ENCODE peak calls at places on chromosomes 1 and 21, in four cellular contexts. One of them, this sample, is unnamed.
A peak's percentile ranks its signal among the peaks of the same experiment; 100 is the strongest.

GRCh38 chr1:222618880-222619321 is 1.0 kb downstream of the MIA3 start:
- DNase-seq in CD8-positive, alpha-beta memory T cell: no peak
- DNase-seq in right lobe of liver: no peak
- DNase-seq in uterus: no peak
- DNase-seq in this sample: no peak

GRCh38 chr1:20725189-20726106 is 7.1 kb downstream of the SH2D5 start:
- DNase-seq in right lobe of liver: peak; percentile 46
- DNase-seq in uterus: no peak
- DNase-seq in CD8-positive, alpha-beta memory T cell: no peak
- DNase-seq in this sample: peak; percentile 8

GRCh38 chr1:236381565-236382158 is 12.4 kb upstream of the EDARADD start:
- DNase-seq in right lobe of liver: no peak
- DNase-seq in uterus: no peak
- DNase-seq in CD8-positive, alpha-beta memory T cell: no peak
- DNase-seq in this sample: no peak

GRCh38 chr1:164559342-164560070 is 522 bp downstream of the PBX1 start:
- DNase-seq in CD8-positive, alpha-beta memory T cell: no peak
- DNase-seq in uterus: peak; percentile 47
- DNase-seq in right lobe of liver: peak; percentile 60
- DNase-seq in this sample: peak; percentile 18

GRCh38 chr21:38917045-38917774 is 111.5 kb downstream of the ETS2 start:
- DNase-seq in CD8-positive, alpha-beta memory T cell: no peak
- DNase-seq in right lobe of liver: no peak
- DNase-seq in uterus: peak; percentile 6
- DNase-seq in this sample: no peak

GRCh38 chr1:40862008-40862863 is at the start of gene CITED4:
- DNase-seq in right lobe of liver: peak; percentile 98
- DNase-seq in uterus: peak; percentile 95
- DNase-seq in CD8-positive, alpha-beta memory T cell: peak; percentile 93
- DNase-seq in this sample: peak; percentile 93

GRCh38 chr1:206445116-206445515 is 25.2 kb upstream of the IKBKE start:
- DNase-seq in CD8-positive, alpha-beta memory T cell: no peak
- DNase-seq in right lobe of liver: no peak
- DNase-seq in uterus: peak; percentile 43
- DNase-seq in this sample: peak; percentile 58

GRCh38 chr1:205970486-205970885 is 27.2 kb upstream of the SLC26A9 start:
- DNase-seq in CD8-positive, alpha-beta memory T cell: no peak
- DNase-seq in uterus: no peak
- DNase-seq in right lobe of liver: no peak
- DNase-seq in this sample: no peak

GRCh38 chr1:245762396-245762910 is 607.7 kb downstream of the KIF26B start:
- DNase-seq in uterus: no peak
- DNase-seq in right lobe of liver: no peak
- DNase-seq in CD8-positive, alpha-beta memory T cell: no peak
- DNase-seq in this sample: no peak

GRCh38 chr1:158100498-158100897 is 80.2 kb upstream of the CD1D start:
- DNase-seq in CD8-positive, alpha-beta memory T cell: no peak
- DNase-seq in right lobe of liver: no peak
- DNase-seq in uterus: no peak
- DNase-seq in this sample: no peak

GRCh38 chr1:162908780-162909179 is 47.8 kb upstream of the CCDC190 start:
- DNase-seq in uterus: no peak
- DNase-seq in right lobe of liver: no peak
- DNase-seq in CD8-positive, alpha-beta memory T cell: no peak
- DNase-seq in this sample: no peak

GRCh38 chr1:157189986-157190982 is 52.1 kb upstream of the ETV3 start:
- DNase-seq in right lobe of liver: no peak
- DNase-seq in CD8-positive, alpha-beta memory T cell: no peak
- DNase-seq in uterus: no peak
- DNase-seq in this sample: no peak

GRCh38 chr1:22786719-22787489 is 76.3 kb downstream of the EPHB2 start:
- DNase-seq in uterus: no peak
- DNase-seq in CD8-positive, alpha-beta memory T cell: no peak
- DNase-seq in right lobe of liver: no peak
- DNase-seq in this sample: no peak

GRCh38 chr1:50929376-50929958 is 30.6 kb downstream of the FAF1 start:
- DNase-seq in uterus: no peak
- DNase-seq in CD8-positive, alpha-beta memory T cell: no peak
- DNase-seq in right lobe of liver: no peak
- DNase-seq in this sample: no peak

GRCh38 chr1:210912752-210913151 is 221.2 kb downstream of the KCNH1 start:
- DNase-seq in uterus: no peak
- DNase-seq in CD8-positive, alpha-beta memory T cell: no peak
- DNase-seq in right lobe of liver: no peak
- DNase-seq in this sample: no peak

GRCh38 chr21:42811960-42812359 is 67.4 kb downstream of the WDR4 start:
- DNase-seq in uterus: no peak
- DNase-seq in CD8-positive, alpha-beta memory T cell: no peak
- DNase-seq in right lobe of liver: no peak
- DNase-seq in this sample: no peak

GRCh38 chr1:169529068-169529642 is 43.4 kb upstream of the SLC19A2 start:
- DNase-seq in right lobe of liver: no peak
- DNase-seq in CD8-positive, alpha-beta memory T cell: no peak
- DNase-seq in uterus: no peak
- DNase-seq in this sample: no peak

GRCh38 chr1:157770442-157771043 is 6.4 kb downstream of the FCRL2 start:
- DNase-seq in CD8-positive, alpha-beta memory T cell: no peak
- DNase-seq in uterus: no peak
- DNase-seq in right lobe of liver: no peak
- DNase-seq in this sample: no peak

GRCh38 chr1:7460807-7461206 is 310.3 kb upstream of the VAMP3 start:
- DNase-seq in uterus: no peak
- DNase-seq in right lobe of liver: no peak
- DNase-seq in CD8-positive, alpha-beta memory T cell: no peak
- DNase-seq in this sample: no peak

GRCh38 chr1:7459915-7460314 is 311.2 kb upstream of the VAMP3 start:
- DNase-seq in right lobe of liver: no peak
- DNase-seq in uterus: no peak
- DNase-seq in CD8-positive, alpha-beta memory T cell: no peak
- DNase-seq in this sample: no peak

GRCh38 chr1:7464736-7465135 is 306.4 kb upstream of the VAMP3 start:
- DNase-seq in uterus: no peak
- DNase-seq in CD8-positive, alpha-beta memory T cell: no peak
- DNase-seq in right lobe of liver: no peak
- DNase-seq in this sample: no peak

GRCh38 chr1:7458946-7459345 is 312.1 kb upstream of the VAMP3 start:
- DNase-seq in uterus: no peak
- DNase-seq in CD8-positive, alpha-beta memory T cell: no peak
- DNase-seq in right lobe of liver: no peak
- DNase-seq in this sample: no peak

DNA sequence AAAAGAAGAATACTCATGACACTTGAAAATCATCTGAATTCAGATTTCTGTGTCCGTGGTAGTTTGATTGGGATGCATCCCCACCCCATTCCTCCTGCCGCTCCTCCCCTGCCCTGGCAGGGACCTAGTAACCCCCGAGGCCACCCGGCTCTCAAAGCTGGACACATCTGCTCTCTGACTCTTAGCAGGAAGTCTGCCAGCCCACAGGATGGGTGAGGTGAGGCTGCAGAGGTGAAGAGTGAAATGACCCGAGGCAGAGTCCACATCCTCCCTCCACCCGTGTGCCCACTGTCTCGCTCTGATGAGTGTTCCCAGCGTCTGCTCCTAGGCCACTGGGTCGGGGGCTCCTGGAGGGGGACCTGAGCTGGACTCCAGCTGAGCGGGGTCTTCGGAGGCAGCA is 308.5 kb upstream of the VAMP3 start:
- DNase-seq in right lobe of liver: no peak
- DNase-seq in CD8-positive, alpha-beta memory T cell: no peak
- DNase-seq in uterus: no peak
- DNase-seq in this sample: no peak
- H3K27me3 ChIP-seq in right lobe of liver: no peaks in the 10 kb centered on the region
- H3K27me3 ChIP-seq in CD8-positive, alpha-beta memory T cell: no peaks in the 10 kb centered on the region
- H3K27me3 ChIP-seq in uterus: no peaks in the 10 kb centered on the region
- H3K27me3 ChIP-seq in this sample: no peaks in the 10 kb centered on the region

DNA sequence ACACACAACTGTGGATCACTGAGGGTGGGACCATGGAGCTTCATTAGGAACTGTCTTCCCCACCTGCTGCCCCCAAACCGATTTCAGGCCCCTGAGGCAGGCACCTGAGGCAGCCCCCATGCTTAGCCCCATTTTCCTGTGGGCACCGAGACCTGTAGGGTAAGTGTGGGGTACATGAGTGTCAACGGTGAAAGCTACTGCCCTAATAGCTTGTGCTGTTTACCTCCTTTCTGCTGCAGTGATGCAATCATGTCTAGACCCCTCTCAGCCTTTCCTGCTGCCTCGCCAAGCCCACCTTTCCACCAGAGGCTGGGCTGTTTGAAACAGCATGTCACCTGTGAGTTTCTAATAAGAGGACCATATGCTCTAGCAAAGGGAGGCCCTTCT is 53.0 kb downstream of the NFASC start:
- DNase-seq in right lobe of liver: no peak
- DNase-seq in CD8-positive, alpha-beta memory T cell: no peak
- DNase-seq in uterus: no peak
- DNase-seq in this sample: no peak
- H3K4me1 ChIP-seq in right lobe of liver: peaks cover 10% of the 10 kb centered on the region
- H3K4me1 ChIP-seq in CD8-positive, alpha-beta memory T cell: no peaks in the 10 kb centered on the region
- H3K4me1 ChIP-seq in uterus: no peaks in the 10 kb centered on the region
- H3K4me1 ChIP-seq in this sample: no peaks in the 10 kb centered on the region

GRCh38 chr1:2014726-2015382 is 4.3 kb upstream of the GABRD start:
- DNase-seq in right lobe of liver: no peak
- DNase-seq in CD8-positive, alpha-beta memory T cell: no peak
- DNase-seq in uterus: no peak
- DNase-seq in this sample: no peak
- H3K27me3 ChIP-seq in right lobe of liver: peaks cover 3% of the 10 kb centered on the region
- H3K27me3 ChIP-seq in CD8-positive, alpha-beta memory T cell: peaks cover 11% of the 10 kb centered on the region
- H3K27me3 ChIP-seq in uterus: peaks cover 5% of the 10 kb centered on the region
- H3K27me3 ChIP-seq in this sample: peaks cover 74% of the 10 kb centered on the region

GRCh38 chr1:232250410-232250809 is 379.5 kb downstream of the SIPA1L2 start:
- DNase-seq in CD8-positive, alpha-beta memory T cell: no peak
- DNase-seq in right lobe of liver: no peak
- DNase-seq in uterus: no peak
- DNase-seq in this sample: no peak

GRCh38 chr1:232247669-232248068 is 382.3 kb downstream of the SIPA1L2 start:
- DNase-seq in CD8-positive, alpha-beta memory T cell: no peak
- DNase-seq in uterus: no peak
- DNase-seq in right lobe of liver: no peak
- DNase-seq in this sample: no peak

GRCh38 chr1:232249335-232249734 is 380.6 kb downstream of the SIPA1L2 start:
- DNase-seq in right lobe of liver: no peak
- DNase-seq in CD8-positive, alpha-beta memory T cell: no peak
- DNase-seq in uterus: no peak
- DNase-seq in this sample: no peak

GRCh38 chr1:232249834-232250233 is 380.1 kb downstream of the SIPA1L2 start:
- DNase-seq in uterus: no peak
- DNase-seq in right lobe of liver: no peak
- DNase-seq in CD8-positive, alpha-beta memory T cell: no peak
- DNase-seq in this sample: no peak

DNA sequence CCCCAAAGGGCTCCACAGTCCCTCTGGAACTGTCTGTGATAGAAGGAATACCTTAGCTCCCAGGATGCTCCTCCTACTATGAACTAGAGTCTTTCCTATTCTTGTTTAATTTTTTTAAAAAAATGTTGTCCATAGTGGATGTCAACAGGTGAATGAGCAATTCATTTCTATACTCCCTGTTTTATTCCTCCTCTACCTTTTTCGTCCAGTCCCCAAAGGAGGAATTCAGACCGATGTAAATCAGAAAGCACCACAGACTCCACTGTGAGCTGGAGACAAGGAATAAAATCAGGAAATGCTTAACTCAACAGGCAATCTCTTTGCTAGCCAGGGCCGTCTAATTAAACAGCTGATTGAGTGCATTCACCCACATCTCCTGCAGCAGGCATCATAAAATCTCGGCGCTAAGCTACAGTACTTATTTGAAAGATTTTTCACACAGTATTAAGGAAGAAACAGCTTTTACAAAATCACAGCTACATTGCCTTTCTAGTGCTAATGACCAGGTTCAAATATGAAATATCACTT is 381.6 kb downstream of the SIPA1L2 start:
- DNase-seq in uterus: no peak
- DNase-seq in right lobe of liver: no peak
- DNase-seq in CD8-positive, alpha-beta memory T cell: no peak
- DNase-seq in this sample: no peak
- H3K4me1 ChIP-seq in uterus: no peaks in the 10 kb centered on the region
- H3K4me1 ChIP-seq in right lobe of liver: no peaks in the 10 kb centered on the region
- H3K4me1 ChIP-seq in CD8-positive, alpha-beta memory T cell: no peaks in the 10 kb centered on the region
- H3K4me1 ChIP-seq in this sample: no peaks in the 10 kb centered on the region

GRCh38 chr1:36738245-36738644 is 255.5 kb upstream of the CSF3R start:
- DNase-seq in uterus: no peak
- DNase-seq in right lobe of liver: no peak
- DNase-seq in CD8-positive, alpha-beta memory T cell: no peak
- DNase-seq in this sample: no peak

GRCh38 chr1:36737767-36738166 is 255.1 kb upstream of the CSF3R start:
- DNase-seq in CD8-positive, alpha-beta memory T cell: no peak
- DNase-seq in uterus: no peak
- DNase-seq in right lobe of liver: no peak
- DNase-seq in this sample: no peak

GRCh38 chr1:36740446-36740845 is 257.7 kb upstream of the CSF3R start:
- DNase-seq in right lobe of liver: no peak
- DNase-seq in uterus: no peak
- DNase-seq in CD8-positive, alpha-beta memory T cell: no peak
- DNase-seq in this sample: no peak

GRCh38 chr1:36741066-36741465 is 258.4 kb upstream of the CSF3R start:
- DNase-seq in right lobe of liver: no peak
- DNase-seq in uterus: no peak
- DNase-seq in CD8-positive, alpha-beta memory T cell: no peak
- DNase-seq in this sample: no peak

DNA sequence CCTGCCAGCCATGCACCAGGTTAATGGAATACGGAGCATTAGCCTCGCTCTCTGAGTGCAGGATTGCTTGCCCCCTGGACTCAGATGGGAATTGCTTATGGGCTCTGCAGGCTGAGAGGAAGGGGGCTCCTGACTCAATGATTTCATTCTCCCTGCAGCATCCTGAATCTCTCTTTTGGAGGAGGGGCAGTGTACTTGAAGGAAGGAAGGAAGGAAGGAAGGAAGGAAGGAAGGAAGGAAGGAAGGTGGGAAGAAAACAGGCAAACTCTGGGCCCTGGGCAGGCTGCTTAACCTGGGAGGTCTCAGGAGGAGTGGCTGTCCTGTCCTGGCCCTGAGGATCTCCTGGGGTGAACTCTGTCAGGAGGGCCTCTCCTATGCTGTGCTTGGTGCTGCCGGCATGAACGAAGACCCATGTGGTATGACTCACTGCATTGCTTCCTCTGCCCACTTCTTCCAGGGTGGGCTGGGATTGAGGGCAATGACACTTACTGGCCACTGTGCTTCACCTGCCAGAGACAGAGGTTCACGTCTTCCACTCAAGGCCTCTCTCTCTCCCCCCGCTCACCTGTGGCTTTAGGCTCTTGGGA is 257.1 kb upstream of the CSF3R start:
- DNase-seq in CD8-positive, alpha-beta memory T cell: no peak
- DNase-seq in uterus: no peak
- DNase-seq in right lobe of liver: no peak
- DNase-seq in this sample: no peak
- H3K27me3 ChIP-seq in CD8-positive, alpha-beta memory T cell: no peaks in the 10 kb centered on the region
- H3K27me3 ChIP-seq in uterus: no peaks in the 10 kb centered on the region
- H3K27me3 ChIP-seq in right lobe of liver: no peaks in the 10 kb centered on the region
- H3K27me3 ChIP-seq in this sample: no peaks in the 10 kb centered on the region

DNA sequence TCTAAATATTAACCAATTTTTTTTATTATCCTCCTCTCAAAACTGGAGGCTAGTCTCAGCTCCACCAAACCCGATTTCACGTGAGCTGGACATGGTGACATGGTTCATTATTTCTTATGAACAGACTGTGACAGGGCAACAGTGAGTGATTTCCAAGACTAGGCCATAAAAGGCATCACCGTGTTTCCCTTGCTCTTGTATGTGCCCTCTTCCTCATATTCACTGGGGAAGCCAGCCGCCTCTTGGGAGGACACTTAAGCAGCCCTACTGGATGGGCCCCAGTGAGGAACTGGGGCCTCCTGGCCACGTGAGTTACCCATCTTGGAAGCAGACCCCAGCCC is 104.9 kb downstream of the GALNT2 start:
- DNase-seq in CD8-positive, alpha-beta memory T cell: no peak
- DNase-seq in right lobe of liver: no peak
- DNase-seq in uterus: peak; percentile 8
- DNase-seq in this sample: no peak
- H3K4me1 ChIP-seq in CD8-positive, alpha-beta memory T cell: peaks cover 7% of the 10 kb centered on the region
- H3K4me1 ChIP-seq in right lobe of liver: no peaks in the 10 kb centered on the region
- H3K4me1 ChIP-seq in uterus: no peaks in the 10 kb centered on the region
- H3K4me1 ChIP-seq in this sample: peaks cover 40% of the 10 kb centered on the region

This sample was measured in tibial nerve.